ENCODE peak calls at places on chromosomes 13 and 19, in eight cellular contexts. A, E, W, V, L, F, J and P are unnamed samples. For H3K27me3 and H3K4me1, the result is how much of the 10 kb centered on the place peaks cover.

GRCh38 chr13:22592515-22592914 is 588.3 kb upstream of the SGCG start:
- DNase-seq in A (no peak), E (no peak), W (no peak), V (peak), L (no peak), F (no peak), J (no peak), P (no peak)

GRCh38 chr13:37492741-37493514 is 105.6 kb downstream of the POSTN start:
- DNase-seq in A (no peak), E (no peak), W (no peak), V (peak), L (no peak), F (no peak), J (no peak), P (no peak)

GRCh38 chr13:83622422-83622784 is 259.9 kb downstream of the SLITRK1 start:
- DNase-seq in A (no peak), E (no peak), W (no peak), V (no peak), L (no peak), F (no peak), J (no peak), P (no peak)

GRCh38 chr19:50414850-50415660 is 3.7 kb upstream of the SPIB start:
- DNase-seq in A (peak), E (peak), W (no peak), V (peak), L (peak), F (peak), J (peak), P (peak)

GRCh38 chr19:34145741-34146202 is 26.5 kb upstream of the LSM14A start:
- DNase-seq in A (peak), E (peak), W (no peak), V (peak), L (peak), F (no peak), J (peak), P (peak)

GRCh38 chr19:28913626-28914025 is 299.3 kb downstream of the UQCRFS1 start:
- DNase-seq in A (no peak), E (no peak), W (no peak), V (no peak), L (no peak), F (no peak), J (no peak), P (no peak)

GRCh38 chr19:49422407-49423277 is 599 bp downstream of the PTH2 start:
- DNase-seq in A (no peak), E (no peak), W (no peak), V (peak), L (no peak), F (peak), J (peak), P (no peak)

GRCh38 chr19:56964526-56964925 is 124.0 kb upstream of the PEG3 start:
- DNase-seq in A (no peak), E (no peak), W (no peak), V (no peak), L (no peak), F (no peak), J (no peak), P (no peak)

GRCh38 chr19:19606021-19606420 is 12.5 kb downstream of the PBX4 start:
- DNase-seq in A (no peak), E (no peak), W (no peak), V (no peak), L (no peak), F (no peak), J (no peak), P (peak)

GRCh38 chr13:107681611-107682010 is 533.7 kb downstream of the LIG4 start:
- DNase-seq in A (no peak), E (no peak), W (no peak), V (no peak), L (no peak), F (no peak), J (no peak), P (no peak)

GRCh38 chr13:25679936-25680335 is 308.2 kb downstream of the ATP8A2 start:
- DNase-seq in A (no peak), E (no peak), W (no peak), V (no peak), L (no peak), F (no peak), J (no peak), P (no peak)

GRCh38 chr13:36096411-36097184 is 34.6 kb downstream of the DCLK1 start:
- DNase-seq in A (no peak), E (no peak), W (no peak), V (peak), L (no peak), F (no peak), J (no peak), P (no peak)

GRCh38 chr13:50119593-50119992 is 104.3 kb downstream of the KCNRG start:
- DNase-seq in A (no peak), E (no peak), W (no peak), V (peak), L (no peak), F (no peak), J (peak), P (no peak)

GRCh38 chr13:80338781-80339577 is 1.9 kb downstream of the SPRY2 start:
- DNase-seq in A (peak), E (peak), W (peak), V (peak), L (peak), F (peak), J (peak), P (peak)

GRCh38 chr13:95713651-95714050 is 36.7 kb downstream of the DNAJC3 start:
- DNase-seq in A (no peak), E (no peak), W (no peak), V (peak), L (no peak), F (no peak), J (no peak), P (no peak)

GRCh38 chr19:8654591-8655339 is 24.3 kb downstream of the NFILZ start:
- DNase-seq in A (peak), E (peak), W (no peak), V (peak), L (peak), F (peak), J (peak), P (peak)

GRCh38 chr13:70864731-70865130 is 756.5 kb upstream of the KLHL1 start:
- DNase-seq in A (no peak), E (no peak), W (no peak), V (no peak), L (no peak), F (no peak), J (no peak), P (no peak)

GRCh38 chr19:41934849-41935374 is 6.7 kb upstream of the ERFL start:
- DNase-seq in A (peak), E (peak), W (no peak), V (peak), L (peak), F (peak), J (peak), P (peak)

GRCh38 chr19:41930926-41931592 is 2.8 kb upstream of the ERFL start:
- DNase-seq in A (no peak), E (no peak), W (no peak), V (no peak), L (no peak), F (no peak), J (no peak), P (no peak)

GRCh38 chr19:41933693-41934426 is 5.6 kb upstream of the ERFL start:
- DNase-seq in A (no peak), E (no peak), W (no peak), V (no peak), L (no peak), F (no peak), J (no peak), P (no peak)

GRCh38 chr19:41932259-41933130 is 4.2 kb upstream of the ERFL start:
- DNase-seq in A (no peak), E (no peak), W (no peak), V (no peak), L (no peak), F (no peak), J (no peak), P (no peak)

GRCh38 chr19:41933131-41933458 is 4.8 kb upstream of the ERFL start:
- DNase-seq in A (no peak), E (no peak), W (no peak), V (no peak), L (no peak), F (no peak), J (no peak), P (no peak)
- H3K27me3 ChIP-seq in A (under half), E (under half), W (half or more), V (half or more), L (half or more), F (under half), J (half or more), P (under half)

GRCh38 chr19:3658004-3658822 is 31.6 kb upstream of the CACTIN start:
- DNase-seq in A (no peak), E (no peak), W (no peak), V (no peak), L (no peak), F (no peak), J (no peak), P (no peak)
- H3K4me1 ChIP-seq in A (under half), E (under half), W (under half), V (under half), L (under half), F (under half), J (under half), P (under half)

DNA sequence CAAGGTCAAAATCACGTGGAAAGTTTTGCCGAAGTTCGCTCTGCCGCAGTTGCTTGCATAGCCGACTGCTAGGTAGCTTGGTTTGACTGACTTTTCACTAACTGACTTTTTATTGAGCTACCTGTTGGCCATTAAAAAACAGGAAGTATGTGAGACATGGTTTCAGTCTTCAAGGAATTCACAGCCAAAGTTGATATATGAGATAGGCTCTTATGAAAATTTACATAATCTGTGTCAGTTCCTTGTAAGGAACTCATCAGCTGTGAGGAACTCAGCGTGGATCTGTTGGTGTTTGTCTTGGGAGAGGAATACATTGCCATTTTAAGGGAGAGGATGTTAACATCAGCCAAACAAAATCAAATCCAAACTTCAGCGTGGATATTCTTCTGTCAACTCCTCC is 2.1 kb downstream of the RNF113B start:
- DNase-seq in A (no peak), E (no peak), W (no peak), V (no peak), L (no peak), F (no peak), J (no peak), P (no peak)
- H3K4me3 ChIP-seq in A (no peak), E (no peak), W (no peak), V (no peak), L (no peak), F (no peak), J (no peak), P (no peak)

GRCh38 chr13:52846567-52847321 is 1.7 kb downstream of the PCDH8 start:
- DNase-seq in A (no peak), E (no peak), W (no peak), V (peak), L (peak), F (peak), J (peak), P (peak)

GRCh38 chr13:52847682-52848432 is 583 bp downstream of the PCDH8 start:
- DNase-seq in A (no peak), E (no peak), W (no peak), V (no peak), L (no peak), F (no peak), J (no peak), P (no peak)

GRCh38 chr13:52845766-52846566 is 2.5 kb downstream of the PCDH8 start:
- DNase-seq in A (no peak), E (no peak), W (no peak), V (peak), L (no peak), F (peak), J (peak), P (peak)

GRCh38 chr13:52847322-52847681 is 1.1 kb downstream of the PCDH8 start:
- DNase-seq in A (no peak), E (no peak), W (no peak), V (no peak), L (no peak), F (no peak), J (no peak), P (no peak)

DNA sequence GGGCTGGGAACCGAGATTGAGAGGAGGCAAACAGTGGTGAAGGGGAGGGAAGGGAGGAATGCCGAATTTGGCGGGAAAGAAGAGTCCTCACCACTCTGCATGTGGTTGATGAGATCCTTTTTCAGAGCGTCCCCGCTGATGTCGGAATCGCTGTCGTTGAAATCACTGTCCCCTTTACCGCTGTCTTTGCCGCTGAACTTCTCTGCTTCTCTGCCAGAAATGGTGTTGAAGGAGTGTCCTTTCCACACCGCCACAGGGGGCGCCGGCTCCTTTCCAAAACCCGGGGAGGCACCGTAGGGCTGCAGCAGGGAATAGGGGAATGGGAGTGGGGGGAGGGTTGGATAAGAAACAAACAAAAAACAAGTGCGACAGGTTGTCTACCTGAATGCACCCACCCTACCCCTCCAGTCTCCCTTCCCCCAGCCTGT is 3.1 kb downstream of the PCDH8 start:
- DNase-seq in A (no peak), E (no peak), W (no peak), V (no peak), L (no peak), F (no peak), J (no peak), P (no peak)
- H3K27me3 ChIP-seq in A (under half), E (under half), W (half or more), V (under half), L (half or more), F (under half), J (under half), P (half or more)

GRCh38 chr19:15296353-15296752 is 36.0 kb downstream of the BRD4 start:
- DNase-seq in A (no peak), E (no peak), W (no peak), V (no peak), L (no peak), F (no peak), J (no peak), P (no peak)
- H3K4me1 ChIP-seq in A (half or more), E (half or more), W (half or more), V (half or more), L (half or more), F (half or more), J (under half), P (under half)

DNA sequence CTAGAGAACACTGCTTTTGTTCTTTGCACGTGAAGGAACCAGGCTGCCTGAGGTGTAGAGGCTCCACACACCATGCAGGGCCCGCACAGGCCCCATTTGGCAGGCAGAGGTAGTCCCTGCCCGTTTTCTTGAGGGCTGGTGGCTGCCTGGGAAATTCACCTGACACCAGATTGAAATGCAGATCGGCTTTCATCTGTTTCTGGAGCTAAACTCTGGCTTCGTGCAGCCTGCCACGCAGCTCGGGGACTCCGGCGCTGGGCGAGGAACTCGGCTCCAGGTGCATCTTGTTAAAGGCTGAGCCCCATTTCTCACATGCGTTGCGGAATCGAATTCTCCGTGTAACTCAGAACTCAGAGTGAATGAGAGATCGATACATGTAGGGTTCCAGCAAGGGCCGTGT is 37.7 kb downstream of the ATP11A start:
- DNase-seq in A (no peak), E (no peak), W (peak), V (no peak), L (no peak), F (no peak), J (no peak), P (no peak)
- H3K4me3 ChIP-seq in A (no peak), E (no peak), W (no peak), V (no peak), L (no peak), F (no peak), J (no peak), P (no peak)

DNA sequence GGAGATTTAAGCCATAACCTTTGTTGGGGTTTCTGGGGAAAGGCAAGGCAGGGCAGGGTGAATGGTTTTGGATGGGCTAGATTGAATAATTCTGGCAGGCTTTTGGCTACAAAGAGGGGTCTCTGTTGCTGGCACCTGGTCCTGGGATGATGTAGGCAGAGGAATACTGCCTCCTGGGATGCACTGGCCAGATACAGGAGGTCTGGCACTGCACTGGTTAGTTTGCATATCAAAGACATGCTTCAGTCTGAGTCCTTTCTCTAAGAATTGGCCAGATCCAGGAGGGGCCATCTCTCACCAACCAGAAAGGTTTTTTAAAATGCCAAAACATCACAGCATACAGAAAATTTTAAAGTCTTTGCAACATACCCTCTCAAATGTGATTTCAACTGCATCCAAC is 8.0 kb upstream of the MEDAG start:
- DNase-seq in A (no peak), E (no peak), W (no peak), V (no peak), L (no peak), F (no peak), J (no peak), P (no peak)
- H3K27me3 ChIP-seq in A (under half), E (under half), W (under half), V (under half), L (under half), F (under half), J (under half), P (under half)

DNA sequence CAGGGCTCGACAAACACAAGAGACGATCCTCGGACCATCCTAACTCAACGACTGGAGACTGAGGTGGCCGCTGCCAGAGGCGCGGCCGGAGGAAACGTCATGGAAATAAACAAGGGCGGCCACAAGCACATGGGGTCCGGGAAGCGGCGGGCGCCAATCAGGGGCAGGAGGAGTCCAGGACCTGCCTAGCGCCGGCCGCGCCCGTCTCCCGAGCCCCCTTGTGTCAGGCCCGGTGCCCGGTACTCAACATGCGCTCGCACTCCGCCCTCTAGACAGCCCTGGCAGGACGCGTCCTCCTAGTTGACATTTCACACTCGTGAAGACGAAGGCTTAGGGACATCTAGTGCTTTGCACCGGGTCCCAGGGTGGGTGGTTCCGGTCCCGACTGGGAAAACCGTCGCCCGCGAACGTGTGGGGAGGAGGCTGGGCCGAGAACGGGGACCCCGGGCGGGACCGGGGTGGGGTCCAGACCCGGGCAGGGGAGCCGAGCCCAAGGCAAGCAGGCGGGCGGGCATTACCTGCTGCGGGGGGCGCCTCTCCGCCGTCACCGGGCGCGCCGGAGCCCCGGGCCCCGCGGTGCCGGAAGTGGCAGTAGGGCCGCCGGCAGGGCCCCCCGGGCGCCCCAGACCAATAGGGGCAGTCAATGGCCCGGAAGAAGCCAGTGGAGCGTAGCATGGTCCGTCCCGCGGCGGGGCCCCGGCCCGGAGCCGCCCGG is 442 bp downstream of the REXO1 start:
- DNase-seq in A (no peak), E (no peak), W (no peak), V (peak), L (peak), F (peak), J (peak), P (peak)
- H3K4me1 ChIP-seq in A (under half), E (under half), W (half or more), V (under half), L (half or more), F (under half), J (under half), P (under half)

DNA sequence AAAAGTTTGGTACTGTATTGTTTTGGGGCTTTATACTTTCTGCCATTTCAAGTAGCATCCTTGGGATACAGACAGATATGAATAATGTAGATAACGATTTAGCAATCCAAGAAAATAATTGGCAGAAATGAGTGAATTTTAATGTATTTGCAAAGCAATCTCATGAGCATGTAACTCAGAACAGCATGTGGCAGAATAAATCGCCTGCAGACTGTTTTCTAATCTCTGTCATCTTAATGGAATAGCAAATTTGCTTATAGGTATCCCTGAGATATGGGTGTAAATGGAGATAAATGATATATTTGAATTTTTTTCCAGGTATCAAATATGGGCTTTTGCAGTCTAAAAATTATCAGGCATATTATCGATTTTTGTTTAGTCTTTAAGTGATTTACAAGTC is 166.0 kb downstream of the GPC5 start:
- DNase-seq in A (no peak), E (no peak), W (no peak), V (no peak), L (no peak), F (no peak), J (no peak), P (no peak)
- H3K4me3 ChIP-seq in A (no peak), E (no peak), W (no peak), V (no peak), L (no peak), F (no peak), J (no peak), P (no peak)

DNA sequence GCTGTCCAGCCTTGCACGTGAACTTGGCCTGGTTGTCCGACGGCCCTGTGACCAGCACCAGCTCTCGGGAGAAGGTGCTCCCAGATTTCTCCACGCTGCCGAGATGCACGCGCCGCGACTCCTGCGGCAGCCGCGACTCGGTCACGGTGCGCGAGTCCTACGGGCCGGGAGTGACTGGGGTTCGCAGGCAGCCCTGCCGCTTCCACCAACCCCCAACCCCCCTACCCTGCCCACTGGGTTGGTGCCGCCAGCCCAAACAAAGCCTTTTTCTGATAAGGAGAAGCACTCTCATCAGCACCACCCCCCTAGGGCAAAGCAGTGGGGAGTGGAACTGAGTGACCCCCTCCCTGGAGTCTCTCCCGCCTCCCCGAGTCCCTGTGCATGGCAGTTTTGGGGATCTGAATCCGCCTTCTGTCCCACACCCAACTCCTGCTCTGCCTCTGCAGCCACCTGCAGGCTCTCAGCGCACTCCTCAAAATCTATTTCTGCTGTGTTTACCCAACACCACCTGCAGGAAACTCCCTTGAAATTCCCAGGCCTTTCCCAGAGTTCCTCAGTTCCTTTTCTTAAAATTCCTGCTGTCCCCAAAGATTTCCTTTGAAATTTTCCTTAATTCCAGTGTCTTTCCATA is 6.2 kb downstream of the NPHS1 start:
- DNase-seq in A (no peak), E (no peak), W (no peak), V (no peak), L (no peak), F (no peak), J (no peak), P (peak)
- H3K27me3 ChIP-seq in A (under half), E (under half), W (half or more), V (under half), L (half or more), F (under half), J (under half), P (under half)